ENCODE peak calls at places on chromosomes 11 and 22, in four cellular contexts. J is WTC11, O is nephron progenitor cell, Y is WERI-Rb-1. P is an unnamed sample.

GRCh38 chr11:103537904-103538502 is 428.8 kb downstream of the DYNC2H1 start:
- DNase-seq in J (no peak), Y (peak; percentile 31), O (no peak), P (no peak)

GRCh38 chr22:23696326-23696851 is 5.6 kb downstream of the RGL4 start:
- DNase-seq in J (no peak), Y (no peak), O (no peak), P (no peak)

GRCh38 chr22:49934144-49934890 is 15.9 kb downstream of the CRELD2 start:
- DNase-seq in Y (peak; percentile 91), O (no peak), J (no peak), P (no peak)

GRCh38 chr11:106714179-106714578 is 304.1 kb downstream of the GUCY1A2 start:
- DNase-seq in O (no peak), J (no peak), Y (no peak), P (no peak)

GRCh38 chr11:66883021-66883968 is 26.4 kb downstream of the LRFN4 start:
- DNase-seq in O (peak; percentile 84), Y (peak; percentile 87), J (peak; percentile 91), P (peak; percentile 88)

GRCh38 chr22:45129703-45130524 is 33.8 kb upstream of the NUP50 start:
- DNase-seq in Y (no peak), J (no peak), O (no peak), P (no peak)

GRCh38 chr22:50148166-50148500 is 22.4 kb upstream of the PANX2 start:
- DNase-seq in Y (no peak), J (no peak), O (no peak), P (no peak)

GRCh38 chr11:121657191-121657590 is 204.4 kb upstream of the SORL1-AS1 start:
- DNase-seq in O (no peak), Y (no peak), J (no peak), P (no peak)

GRCh38 chr22:28855355-28856094 is 27.8 kb upstream of the ZNRF3 start:
- DNase-seq in Y (peak; percentile 40), O (peak; percentile 52), J (peak; percentile 51), P (no peak)

GRCh38 chr11:64358907-64359711 is at the start of gene RPS6KA4:
- DNase-seq in Y (no peak), O (peak; percentile 69), J (peak; percentile 49), P (no peak)

GRCh38 chr22:17980638-17981051 is 43.7 kb downstream of the MICAL3 start:
- DNase-seq in J (no peak), Y (peak; percentile 39), O (no peak), P (peak; percentile 50)

GRCh38 chr11:64185323-64186204 is at the start of gene STIP1:
- DNase-seq in Y (peak; percentile 99), J (peak; percentile 99), O (peak; percentile 98), P (peak; percentile 97)

GRCh38 chr22:44542561-44543222 is 44.7 kb upstream of the RTL6 start:
- DNase-seq in J (no peak), Y (no peak), O (no peak), P (no peak)

GRCh38 chr11:96323643-96323985 is 19.4 kb downstream of the MAML2 start:
- DNase-seq in O (no peak), Y (no peak), J (no peak), P (no peak)

GRCh38 chr11:26901162-26901561 is 92.8 kb upstream of the FIBIN start:
- DNase-seq in Y (no peak), J (no peak), O (no peak), P (no peak)

GRCh38 chr11:56885182-56885581 is 103.5 kb upstream of the OR5AK2 start:
- DNase-seq in O (no peak), J (no peak), Y (no peak), P (no peak)

GRCh38 chr22:36986242-36986821 is 32.9 kb downstream of the TST start:
- DNase-seq in J (peak; percentile 74), O (peak; percentile 44), Y (peak; percentile 34), P (peak; percentile 56)

GRCh38 chr22:45604239-45604711 is 67.4 kb upstream of the ATXN10 start:
- DNase-seq in J (no peak), Y (no peak), O (no peak), P (no peak)

GRCh38 chr11:95831198-95831883 is 41.0 kb downstream of the CEP57 start:
- DNase-seq in J (no peak), Y (no peak), O (no peak), P (no peak)

GRCh38 chr11:119339581-119340334 is 925 bp downstream of the C1QTNF5 start:
- DNase-seq in O (peak; percentile 89), J (peak; percentile 85), Y (peak; percentile 76), P (peak; percentile 89)

GRCh38 chr11:55852141-55852540 is 13.6 kb downstream of the OR5D16 start:
- DNase-seq in O (no peak), J (no peak), Y (no peak), P (no peak)

GRCh38 chr11:12200359-12201015 is 90.1 kb downstream of the MICAL2 start:
- DNase-seq in J (no peak), O (no peak), Y (no peak), P (no peak)

GRCh38 chr11:6268811-6269210 is 9.2 kb downstream of the CCKBR start:
- DNase-seq in Y (no peak), O (no peak), J (no peak), P (no peak)

GRCh38 chr22:27113211-27114030 is 456.0 kb downstream of the MIAT start:
- DNase-seq in J (no peak), Y (no peak), O (no peak), P (no peak)

GRCh38 chr11:112922606-112923005 is 38.6 kb upstream of the NCAM1 start:
- DNase-seq in O (no peak), Y (no peak), J (peak; percentile 24), P (no peak)

GRCh38 chr11:108895579-108896480 is 231.0 kb downstream of the DDX10 start:
- DNase-seq in J (no peak), O (no peak), Y (no peak), P (no peak)

GRCh38 chr11:100671471-100671870 is 15.6 kb upstream of the ARHGAP42 start:
- DNase-seq in Y (no peak), J (no peak), O (no peak), P (no peak)

GRCh38 chr11:134497586-134497985 is 85.5 kb upstream of the B3GAT1 start:
- DNase-seq in O (no peak), Y (no peak), J (peak; percentile 19), P (no peak)

GRCh38 chr11:57434640-57435546 is 8.0 kb upstream of the SLC43A3 start:
- DNase-seq in O (no peak), J (no peak), Y (no peak), P (no peak)

GRCh38 chr22:41598891-41599635 is 9.4 kb upstream of the PMM1 start:
- DNase-seq in O (no peak), J (no peak), Y (no peak), P (no peak)

DNA sequence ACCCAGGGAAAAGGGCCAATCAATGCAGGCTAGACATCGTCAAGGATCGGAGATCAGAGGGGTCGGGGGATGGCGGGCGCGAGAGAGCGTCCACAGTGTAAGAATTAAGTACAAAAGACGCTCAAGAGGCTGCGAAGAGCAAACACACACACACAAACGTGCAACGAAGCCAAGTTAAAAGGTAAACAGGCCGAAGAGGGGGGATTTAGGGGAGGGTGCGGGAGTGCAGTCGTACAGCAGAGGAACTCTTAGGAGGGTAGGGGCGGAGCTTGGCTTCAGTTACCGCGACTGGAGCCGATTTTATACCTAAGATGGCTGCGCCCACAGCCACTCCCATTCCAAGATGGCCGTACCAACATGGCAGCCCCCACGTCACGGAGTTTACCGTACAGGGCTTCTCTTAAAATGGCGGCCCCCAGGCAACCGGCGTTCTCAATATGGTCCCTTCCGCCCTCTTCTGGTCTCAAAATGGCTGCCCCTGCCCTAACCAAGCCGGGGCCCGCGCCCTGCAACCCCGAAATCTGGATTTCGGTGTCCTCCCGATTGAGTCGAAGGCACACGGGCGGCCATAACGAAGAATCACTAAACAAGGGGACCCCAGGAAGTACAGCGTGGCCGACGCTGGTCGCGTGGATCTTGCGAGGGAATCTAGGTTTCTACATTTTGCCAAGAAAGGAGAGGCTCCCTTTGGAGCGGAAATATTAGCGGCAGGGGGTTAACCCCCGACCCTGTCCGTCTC is 2.0 kb downstream of the GNG3 start:
- DNase-seq in O (peak; percentile 91), Y (peak; percentile 97), J (peak; percentile 96), P (peak; percentile 91)
- TF ChIP-seq CTCF in O (no peak), Y (no peak), J (no peak), P (no peak)

GRCh38 chr11:75790986-75791385 is 22.4 kb downstream of the DGAT2 start:
- DNase-seq in Y (no peak), O (no peak), J (no peak), P (no peak)
- TF ChIP-seq CTCF in Y (no peak), O (no peak), J (no peak), P (no peak)

DNA sequence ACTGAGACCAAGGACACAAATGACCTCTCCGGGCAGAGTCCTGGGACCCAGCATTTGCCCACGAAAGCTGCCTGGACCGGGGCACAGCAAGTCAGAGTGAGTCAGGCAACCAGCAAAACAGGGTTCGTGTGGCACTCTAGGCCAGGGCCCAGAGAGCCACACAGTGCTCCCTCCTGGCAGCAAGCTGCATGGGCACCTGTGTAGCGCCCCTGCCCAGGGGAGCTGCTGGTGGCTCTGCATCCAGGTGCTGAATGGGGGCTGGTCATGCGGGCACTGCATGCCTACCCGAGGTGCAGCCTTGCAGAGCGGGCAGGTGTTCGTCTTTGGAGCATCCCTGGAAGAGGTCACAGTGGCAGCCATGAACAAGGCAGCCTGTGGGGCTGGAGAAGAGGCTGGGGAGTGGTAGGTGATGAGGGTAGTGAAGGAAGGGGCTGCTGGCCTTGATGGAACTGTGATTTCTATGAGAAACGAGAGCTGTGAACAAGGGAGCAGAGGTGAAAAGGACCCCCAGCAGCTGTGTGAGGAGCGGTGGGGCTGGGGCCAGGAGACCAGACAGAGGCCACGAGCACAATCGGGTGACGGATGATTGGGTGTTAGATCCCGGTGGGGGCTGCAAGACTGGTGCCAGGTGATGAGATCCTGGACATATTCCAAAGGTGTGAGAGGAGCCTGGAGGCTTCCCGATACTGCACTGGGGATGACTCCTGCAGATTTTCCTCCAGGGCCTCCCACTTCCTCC is 63.3 kb downstream of the DGCR2 start:
- DNase-seq in J (no peak), O (no peak), Y (no peak), P (no peak)
- TF ChIP-seq CTCF in J (no peak), O (no peak), Y (peak; percentile 43), P (no peak)

DNA sequence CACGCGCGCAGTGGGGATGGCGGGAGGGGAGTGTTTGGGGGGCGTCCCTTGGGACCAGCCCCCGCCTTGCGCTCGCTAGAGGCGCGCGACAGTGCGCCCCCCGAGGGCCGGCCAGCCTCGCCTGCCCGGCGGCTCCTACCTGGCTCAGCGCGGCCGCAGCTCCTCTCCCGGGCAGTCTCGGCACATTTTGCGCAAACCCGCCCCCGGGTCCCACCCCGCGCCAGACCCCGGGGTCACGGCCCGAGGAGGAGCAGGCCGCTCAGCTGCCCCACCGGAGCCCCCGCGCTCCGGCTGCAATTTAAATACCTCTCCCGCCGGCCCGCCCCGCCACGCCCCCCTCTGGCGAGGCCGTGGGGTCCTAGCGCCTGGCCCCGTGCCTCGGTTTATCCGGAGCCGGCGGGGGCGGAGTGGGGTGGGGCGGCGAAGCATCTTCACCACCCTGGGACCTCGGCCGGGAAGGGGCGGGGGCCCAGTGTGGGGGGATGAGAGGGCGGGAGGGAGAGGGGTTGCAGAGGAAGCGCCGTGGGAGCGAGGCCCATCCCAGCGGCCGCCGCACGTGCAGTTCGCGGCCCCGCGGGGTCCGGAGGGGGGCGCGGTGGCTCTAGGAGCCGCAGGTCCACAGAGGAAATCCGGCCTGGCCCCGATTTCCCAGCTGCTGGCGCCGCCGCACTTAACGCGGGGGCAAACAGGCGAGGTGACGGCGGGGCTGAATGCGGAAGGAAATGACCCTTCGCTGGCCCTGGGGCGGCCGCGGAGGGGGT is at the start of gene LRRC32:
- DNase-seq in Y (peak; percentile 48), O (peak; percentile 73), J (peak; percentile 57), P (no peak)
- TF ChIP-seq CTCF in Y (peak; percentile 18), O (no peak), J (no peak), P (no peak)